ENCODE peak calls at places on chromosomes 11 and 22, in eight cellular contexts. One of them, this sample, is unnamed.

GRCh38 chr11:100576044-100577021 is 110.8 kb upstream of the ARHGAP42 start:
- DNase-seq in cardiac fibroblast: peak
- DNase-seq in naive thymus-derived CD4-positive, alpha-beta T cell: no peak
- DNase-seq in breast epithelium: no peak
- DNase-seq in HFF-Myc: no peak
- DNase-seq in MG63: no peak
- DNase-seq in body of pancreas: peak
- DNase-seq in epithelial cell of esophagus: peak
- DNase-seq in this sample: peak

GRCh38 chr22:26893034-26893710 is 235.8 kb downstream of the MIAT start:
- DNase-seq in HFF-Myc: no peak
- DNase-seq in cardiac fibroblast: no peak
- DNase-seq in breast epithelium: no peak
- DNase-seq in naive thymus-derived CD4-positive, alpha-beta T cell: no peak
- DNase-seq in epithelial cell of esophagus: peak
- DNase-seq in MG63: no peak
- DNase-seq in body of pancreas: no peak
- DNase-seq in this sample: peak

GRCh38 chr11:125410091-125410490 is 86.0 kb downstream of the FEZ1 start:
- DNase-seq in MG63: no peak
- DNase-seq in naive thymus-derived CD4-positive, alpha-beta T cell: no peak
- DNase-seq in body of pancreas: no peak
- DNase-seq in breast epithelium: peak
- DNase-seq in HFF-Myc: no peak
- DNase-seq in cardiac fibroblast: peak
- DNase-seq in epithelial cell of esophagus: peak
- DNase-seq in this sample: peak

GRCh38 chr22:41620646-41621098 is at the start of gene DESI1:
- DNase-seq in epithelial cell of esophagus: peak
- DNase-seq in MG63: peak
- DNase-seq in HFF-Myc: no peak
- DNase-seq in body of pancreas: peak
- DNase-seq in cardiac fibroblast: peak
- DNase-seq in naive thymus-derived CD4-positive, alpha-beta T cell: no peak
- DNase-seq in breast epithelium: no peak
- DNase-seq in this sample: no peak

GRCh38 chr11:67652965-67653845 is 2.7 kb upstream of the ACY3 start:
- DNase-seq in MG63: no peak
- DNase-seq in cardiac fibroblast: no peak
- DNase-seq in breast epithelium: no peak
- DNase-seq in HFF-Myc: no peak
- DNase-seq in naive thymus-derived CD4-positive, alpha-beta T cell: no peak
- DNase-seq in epithelial cell of esophagus: no peak
- DNase-seq in body of pancreas: no peak
- DNase-seq in this sample: no peak

GRCh38 chr22:31826443-31826842 is 72.6 kb downstream of the DEPDC5 start:
- DNase-seq in cardiac fibroblast: no peak
- DNase-seq in body of pancreas: no peak
- DNase-seq in epithelial cell of esophagus: peak
- DNase-seq in HFF-Myc: no peak
- DNase-seq in breast epithelium: no peak
- DNase-seq in naive thymus-derived CD4-positive, alpha-beta T cell: no peak
- DNase-seq in MG63: no peak
- DNase-seq in this sample: no peak

GRCh38 chr11:102012946-102013345 is 34.3 kb upstream of the CFAP300 start:
- DNase-seq in naive thymus-derived CD4-positive, alpha-beta T cell: peak
- DNase-seq in body of pancreas: no peak
- DNase-seq in cardiac fibroblast: no peak
- DNase-seq in MG63: no peak
- DNase-seq in HFF-Myc: no peak
- DNase-seq in epithelial cell of esophagus: no peak
- DNase-seq in breast epithelium: no peak
- DNase-seq in this sample: no peak

GRCh38 chr11:79274636-79275315 is 166.1 kb downstream of the TENM4 start:
- DNase-seq in naive thymus-derived CD4-positive, alpha-beta T cell: no peak
- DNase-seq in body of pancreas: no peak
- DNase-seq in HFF-Myc: peak
- DNase-seq in breast epithelium: no peak
- DNase-seq in cardiac fibroblast: peak
- DNase-seq in epithelial cell of esophagus: no peak
- DNase-seq in MG63: no peak
- DNase-seq in this sample: no peak

GRCh38 chr11:72721689-72722049 is 30.5 kb downstream of the ARAP1 start:
- DNase-seq in cardiac fibroblast: peak
- DNase-seq in epithelial cell of esophagus: peak
- DNase-seq in naive thymus-derived CD4-positive, alpha-beta T cell: no peak
- DNase-seq in breast epithelium: peak
- DNase-seq in HFF-Myc: no peak
- DNase-seq in body of pancreas: peak
- DNase-seq in MG63: no peak
- DNase-seq in this sample: no peak

GRCh38 chr22:47564651-47565050 is 802.2 kb downstream of the TBC1D22A start:
- DNase-seq in breast epithelium: no peak
- DNase-seq in naive thymus-derived CD4-positive, alpha-beta T cell: no peak
- DNase-seq in HFF-Myc: no peak
- DNase-seq in epithelial cell of esophagus: no peak
- DNase-seq in cardiac fibroblast: no peak
- DNase-seq in body of pancreas: no peak
- DNase-seq in MG63: no peak
- DNase-seq in this sample: no peak

GRCh38 chr22:19586922-19587684 is 62.9 kb upstream of the CLDN5 start:
- DNase-seq in naive thymus-derived CD4-positive, alpha-beta T cell: no peak
- DNase-seq in breast epithelium: no peak
- DNase-seq in body of pancreas: no peak
- DNase-seq in epithelial cell of esophagus: no peak
- DNase-seq in MG63: no peak
- DNase-seq in HFF-Myc: no peak
- DNase-seq in cardiac fibroblast: no peak
- DNase-seq in this sample: no peak

DNA sequence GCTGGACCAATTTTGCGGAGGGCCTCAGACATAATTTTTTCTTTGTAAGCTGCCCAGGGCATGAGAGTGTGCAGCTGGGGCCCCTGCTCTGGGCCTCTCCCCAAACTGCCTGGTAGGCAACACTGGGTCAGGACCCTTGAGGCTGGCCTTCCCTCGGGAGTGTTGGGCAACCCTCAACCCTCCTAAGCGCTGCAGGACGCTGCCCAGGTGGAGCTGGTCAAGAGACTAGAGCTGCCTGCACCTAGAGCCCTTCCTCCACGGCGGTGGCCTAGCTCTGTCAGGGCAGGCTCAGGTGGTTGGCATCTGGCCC is 505 bp upstream of the TMEM132A start:
- DNase-seq in MG63: no peak
- DNase-seq in breast epithelium: no peak
- DNase-seq in naive thymus-derived CD4-positive, alpha-beta T cell: no peak
- DNase-seq in cardiac fibroblast: no peak
- DNase-seq in HFF-Myc: no peak
- DNase-seq in epithelial cell of esophagus: no peak
- DNase-seq in body of pancreas: no peak
- DNase-seq in this sample: no peak
- H3K4me3 ChIP-seq in MG63: peak
- H3K4me3 ChIP-seq in breast epithelium: peak
- H3K4me3 ChIP-seq in naive thymus-derived CD4-positive, alpha-beta T cell: peak
- H3K4me3 ChIP-seq in cardiac fibroblast: no peak
- H3K4me3 ChIP-seq in HFF-Myc: peak
- H3K4me3 ChIP-seq in epithelial cell of esophagus: peak
- H3K4me3 ChIP-seq in body of pancreas: no peak
- H3K4me3 ChIP-seq in this sample: peak

DNA sequence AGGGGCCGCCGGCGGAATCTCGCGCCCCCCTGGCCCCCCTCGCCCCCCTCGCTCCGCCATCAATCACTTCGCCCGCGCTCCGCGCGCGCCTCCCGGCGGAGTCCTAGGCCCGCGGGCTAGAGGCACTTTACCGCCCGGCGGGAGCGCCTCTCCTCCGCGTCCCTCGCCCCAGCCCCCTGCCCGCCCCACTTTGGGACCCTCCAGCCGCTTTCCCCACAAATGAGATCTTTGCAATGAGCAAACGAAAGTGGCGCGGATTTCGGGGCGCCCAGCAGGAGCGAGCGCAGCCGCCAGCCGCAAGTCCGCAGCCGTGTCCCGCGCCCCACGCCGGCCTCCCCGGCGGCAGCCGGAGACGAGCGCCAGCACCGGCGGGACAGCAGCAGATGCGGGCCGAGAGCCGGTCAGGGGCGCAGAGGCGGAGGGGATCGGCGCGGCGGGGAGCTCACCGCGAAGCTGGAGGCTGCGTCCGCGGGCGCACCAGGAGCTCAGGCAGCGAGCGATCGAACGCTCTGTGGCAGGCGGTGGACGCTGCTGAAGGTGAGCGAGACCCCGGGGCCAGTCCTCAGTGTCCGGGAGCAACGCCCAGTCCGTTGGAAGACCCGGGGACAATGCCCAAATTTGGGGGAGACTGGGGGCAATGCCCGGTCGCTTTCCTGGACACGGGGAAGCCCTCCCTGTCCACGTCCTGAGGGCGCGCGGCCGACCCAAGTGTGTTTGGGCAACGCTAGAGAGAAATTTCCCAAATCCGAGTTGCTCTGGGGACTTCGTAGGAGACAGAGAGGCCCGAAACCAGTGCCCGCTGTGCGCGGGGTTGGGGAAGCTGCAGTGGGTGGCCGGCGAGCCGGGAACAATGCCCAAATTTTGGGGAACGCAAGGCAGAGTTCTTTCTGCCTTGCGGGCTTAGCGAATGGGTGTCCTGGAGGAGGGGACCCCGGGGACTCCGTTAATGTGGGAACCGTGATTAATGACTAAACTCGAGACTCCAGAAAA is 1.5 kb upstream of the IGF2 start:
- DNase-seq in MG63: no peak
- DNase-seq in epithelial cell of esophagus: no peak
- DNase-seq in cardiac fibroblast: no peak
- DNase-seq in naive thymus-derived CD4-positive, alpha-beta T cell: no peak
- DNase-seq in HFF-Myc: no peak
- DNase-seq in breast epithelium: no peak
- DNase-seq in body of pancreas: no peak
- DNase-seq in this sample: peak
- H3K4me3 ChIP-seq in MG63: no peak
- H3K4me3 ChIP-seq in epithelial cell of esophagus: no peak
- H3K4me3 ChIP-seq in cardiac fibroblast: no peak
- H3K4me3 ChIP-seq in naive thymus-derived CD4-positive, alpha-beta T cell: no peak
- H3K4me3 ChIP-seq in HFF-Myc: no peak
- H3K4me3 ChIP-seq in breast epithelium: peak
- H3K4me3 ChIP-seq in body of pancreas: no peak
- H3K4me3 ChIP-seq in this sample: no peak

GRCh38 chr11:128482092-128482491 is 105.3 kb downstream of the ETS1 start:
- DNase-seq in MG63: no peak
- DNase-seq in naive thymus-derived CD4-positive, alpha-beta T cell: no peak
- DNase-seq in breast epithelium: no peak
- DNase-seq in epithelial cell of esophagus: no peak
- DNase-seq in cardiac fibroblast: no peak
- DNase-seq in HFF-Myc: no peak
- DNase-seq in body of pancreas: no peak
- DNase-seq in this sample: no peak

GRCh38 chr11:128481135-128481534 is 106.2 kb downstream of the ETS1 start:
- DNase-seq in body of pancreas: no peak
- DNase-seq in cardiac fibroblast: peak
- DNase-seq in epithelial cell of esophagus: peak
- DNase-seq in breast epithelium: no peak
- DNase-seq in naive thymus-derived CD4-positive, alpha-beta T cell: no peak
- DNase-seq in HFF-Myc: no peak
- DNase-seq in MG63: no peak
- DNase-seq in this sample: no peak

GRCh38 chr11:128483211-128483788 is 104.1 kb downstream of the ETS1 start:
- DNase-seq in epithelial cell of esophagus: no peak
- DNase-seq in breast epithelium: no peak
- DNase-seq in HFF-Myc: no peak
- DNase-seq in naive thymus-derived CD4-positive, alpha-beta T cell: no peak
- DNase-seq in body of pancreas: no peak
- DNase-seq in MG63: no peak
- DNase-seq in cardiac fibroblast: no peak
- DNase-seq in this sample: no peak

GRCh38 chr11:128484172-128484571 is 103.2 kb downstream of the ETS1 start:
- DNase-seq in cardiac fibroblast: no peak
- DNase-seq in epithelial cell of esophagus: no peak
- DNase-seq in breast epithelium: no peak
- DNase-seq in naive thymus-derived CD4-positive, alpha-beta T cell: no peak
- DNase-seq in MG63: no peak
- DNase-seq in HFF-Myc: no peak
- DNase-seq in body of pancreas: no peak
- DNase-seq in this sample: peak

DNA sequence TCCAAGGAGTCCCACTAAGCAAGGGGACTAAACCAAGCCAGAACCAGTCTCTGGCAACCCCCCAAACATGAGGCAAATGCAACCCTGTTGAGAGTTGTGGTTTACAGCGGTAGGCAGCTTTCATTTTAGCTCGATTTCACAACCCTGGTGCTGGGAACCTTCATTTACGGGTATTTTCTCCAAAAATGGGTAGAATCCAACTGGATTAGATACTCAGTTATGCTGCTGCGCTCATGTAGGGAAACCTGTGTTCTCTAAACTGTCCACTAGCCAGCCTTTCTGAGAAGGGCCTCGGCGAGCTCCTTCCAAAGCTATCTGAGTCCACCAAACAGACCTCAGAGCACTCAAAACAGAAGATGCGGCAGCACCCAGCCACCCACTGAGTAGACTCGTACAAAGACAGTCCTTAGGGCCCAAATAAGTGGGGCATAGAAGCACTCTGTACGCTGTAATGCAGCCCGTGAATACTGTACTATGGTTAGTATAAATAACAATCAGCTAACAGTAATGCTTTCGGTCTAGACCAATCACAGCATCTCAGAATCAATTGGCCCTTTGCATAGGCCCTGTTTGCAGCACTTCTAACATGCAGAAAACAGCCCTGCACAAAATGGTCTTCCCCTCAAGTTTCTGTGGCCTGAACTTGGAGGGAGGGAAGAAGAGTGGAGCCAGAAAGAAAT is 104.7 kb downstream of the ETS1 start:
- DNase-seq in breast epithelium: peak
- DNase-seq in HFF-Myc: no peak
- DNase-seq in epithelial cell of esophagus: no peak
- DNase-seq in body of pancreas: no peak
- DNase-seq in cardiac fibroblast: peak
- DNase-seq in MG63: peak
- DNase-seq in naive thymus-derived CD4-positive, alpha-beta T cell: peak
- DNase-seq in this sample: no peak
- H3K4me3 ChIP-seq in breast epithelium: no peak
- H3K4me3 ChIP-seq in HFF-Myc: no peak
- H3K4me3 ChIP-seq in epithelial cell of esophagus: no peak
- H3K4me3 ChIP-seq in body of pancreas: no peak
- H3K4me3 ChIP-seq in cardiac fibroblast: no peak
- H3K4me3 ChIP-seq in MG63: peak
- H3K4me3 ChIP-seq in naive thymus-derived CD4-positive, alpha-beta T cell: peak
- H3K4me3 ChIP-seq in this sample: no peak

DNA sequence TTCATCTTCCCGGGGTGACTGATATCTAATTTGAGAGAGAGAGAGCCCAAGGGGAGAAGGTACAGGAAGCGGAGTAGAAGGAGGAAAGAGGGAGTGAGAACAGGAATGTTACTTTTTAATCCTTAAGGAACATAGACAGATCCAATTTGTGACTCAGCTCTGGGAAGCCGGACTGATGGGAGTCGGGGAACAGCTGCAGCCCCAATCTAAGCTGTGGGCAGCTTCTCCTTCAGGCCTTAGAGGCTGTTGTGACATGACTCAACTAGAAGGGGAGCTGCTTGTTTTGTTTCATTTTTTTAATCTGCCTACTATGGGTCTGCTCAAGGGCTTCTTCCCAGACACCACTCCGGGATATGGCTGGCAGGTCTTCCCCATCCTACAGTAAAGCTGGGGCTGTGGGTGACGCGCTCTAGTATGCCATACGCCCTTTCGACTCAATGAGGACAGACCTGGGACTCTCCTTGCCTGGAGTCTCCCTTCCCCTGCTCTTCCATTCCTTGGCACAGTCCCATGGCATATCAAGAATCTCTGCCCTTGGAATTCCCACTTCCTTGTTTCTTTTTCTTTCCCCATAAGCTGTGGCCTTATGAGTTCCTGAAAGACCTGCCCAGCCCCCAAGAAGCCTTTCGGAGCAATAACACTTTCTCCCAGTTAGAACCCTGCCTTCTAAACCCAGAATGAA is 103.3 kb upstream of the AKIP1 start:
- DNase-seq in breast epithelium: no peak
- DNase-seq in body of pancreas: peak
- DNase-seq in naive thymus-derived CD4-positive, alpha-beta T cell: no peak
- DNase-seq in cardiac fibroblast: peak
- DNase-seq in epithelial cell of esophagus: peak
- DNase-seq in MG63: peak
- DNase-seq in HFF-Myc: no peak
- DNase-seq in this sample: no peak
- H3K4me3 ChIP-seq in breast epithelium: peak
- H3K4me3 ChIP-seq in body of pancreas: no peak
- H3K4me3 ChIP-seq in naive thymus-derived CD4-positive, alpha-beta T cell: no peak
- H3K4me3 ChIP-seq in cardiac fibroblast: peak
- H3K4me3 ChIP-seq in epithelial cell of esophagus: peak
- H3K4me3 ChIP-seq in MG63: no peak
- H3K4me3 ChIP-seq in HFF-Myc: peak
- H3K4me3 ChIP-seq in this sample: no peak